ENCODE peak calls at places on chromosomes 11 and 22, in five cellular contexts. One of them, this sample, is unnamed.

GRCh38 chr22:42330953-42331525 is 60.6 kb upstream of the TCF20 start:
- DNase-seq in midbrain: no peak
- DNase-seq in AG10803: no peak
- DNase-seq in CD4-positive, alpha-beta T cell: no peak
- DNase-seq in A549: no peak
- DNase-seq in this sample: no peak

GRCh38 chr11:72864692-72865655 is 50.8 kb downstream of the ATG16L2 start:
- DNase-seq in midbrain: no peak
- DNase-seq in A549: no peak
- DNase-seq in AG10803: peak; percentile 44
- DNase-seq in CD4-positive, alpha-beta T cell: no peak
- DNase-seq in this sample: no peak

GRCh38 chr22:36327922-36328551 is 59.7 kb downstream of the MYH9 start:
- DNase-seq in CD4-positive, alpha-beta T cell: no peak
- DNase-seq in AG10803: peak; percentile 50
- DNase-seq in midbrain: no peak
- DNase-seq in A549: no peak
- DNase-seq in this sample: no peak

GRCh38 chr11:113271551-113272245 is 42.7 kb upstream of the TTC12 start:
- DNase-seq in A549: no peak
- DNase-seq in AG10803: no peak
- DNase-seq in CD4-positive, alpha-beta T cell: no peak
- DNase-seq in midbrain: no peak
- DNase-seq in this sample: no peak

GRCh38 chr22:30555282-30556210 is 9.0 kb upstream of the SEC14L6 start:
- DNase-seq in AG10803: no peak
- DNase-seq in A549: no peak
- DNase-seq in midbrain: no peak
- DNase-seq in CD4-positive, alpha-beta T cell: no peak
- DNase-seq in this sample: peak; percentile 72

GRCh38 chr22:38081941-38082828 is 1.8 kb downstream of the SLC16A8 start:
- DNase-seq in CD4-positive, alpha-beta T cell: no peak
- DNase-seq in midbrain: no peak
- DNase-seq in A549: no peak
- DNase-seq in AG10803: no peak
- DNase-seq in this sample: peak; percentile 58

GRCh38 chr11:121235057-121235456 is 57.5 kb upstream of the SC5D start:
- DNase-seq in CD4-positive, alpha-beta T cell: no peak
- DNase-seq in midbrain: no peak
- DNase-seq in A549: no peak
- DNase-seq in AG10803: no peak
- DNase-seq in this sample: no peak

GRCh38 chr11:78542007-78542406 is 32.7 kb downstream of the NARS2 start:
- DNase-seq in AG10803: no peak
- DNase-seq in midbrain: no peak
- DNase-seq in CD4-positive, alpha-beta T cell: no peak
- DNase-seq in A549: no peak
- DNase-seq in this sample: no peak

GRCh38 chr11:129840236-129840635 is 24.6 kb downstream of the TMEM45B start:
- DNase-seq in A549: no peak
- DNase-seq in CD4-positive, alpha-beta T cell: no peak
- DNase-seq in AG10803: no peak
- DNase-seq in midbrain: no peak
- DNase-seq in this sample: no peak

GRCh38 chr11:120869097-120869496 is 154.8 kb upstream of the TBCEL start:
- DNase-seq in AG10803: no peak
- DNase-seq in A549: no peak
- DNase-seq in midbrain: no peak
- DNase-seq in CD4-positive, alpha-beta T cell: no peak
- DNase-seq in this sample: no peak

GRCh38 chr11:16776716-16777115 is 38.3 kb downstream of the C11orf58 start:
- DNase-seq in CD4-positive, alpha-beta T cell: no peak
- DNase-seq in midbrain: no peak
- DNase-seq in AG10803: peak; percentile 76
- DNase-seq in A549: no peak
- DNase-seq in this sample: no peak

GRCh38 chr11:35276396-35276795 is 137.4 kb downstream of the CD44 start:
- DNase-seq in AG10803: no peak
- DNase-seq in A549: no peak
- DNase-seq in CD4-positive, alpha-beta T cell: no peak
- DNase-seq in midbrain: peak; percentile 44
- DNase-seq in this sample: no peak

GRCh38 chr22:27046126-27046525 is 388.7 kb downstream of the MIAT start:
- DNase-seq in AG10803: no peak
- DNase-seq in midbrain: no peak
- DNase-seq in A549: no peak
- DNase-seq in CD4-positive, alpha-beta T cell: no peak
- DNase-seq in this sample: no peak

GRCh38 chr11:7609015-7609414 is 64.3 kb downstream of the CYB5R2 start:
- DNase-seq in CD4-positive, alpha-beta T cell: no peak
- DNase-seq in A549: no peak
- DNase-seq in AG10803: no peak
- DNase-seq in midbrain: no peak
- DNase-seq in this sample: no peak

GRCh38 chr11:79393362-79394043 is 47.3 kb downstream of the TENM4 start:
- DNase-seq in midbrain: no peak
- DNase-seq in CD4-positive, alpha-beta T cell: no peak
- DNase-seq in AG10803: no peak
- DNase-seq in A549: no peak
- DNase-seq in this sample: peak; percentile 54

GRCh38 chr11:27991731-27992130 is 116.2 kb downstream of the KIF18A start:
- DNase-seq in midbrain: no peak
- DNase-seq in AG10803: no peak
- DNase-seq in A549: no peak
- DNase-seq in CD4-positive, alpha-beta T cell: no peak
- DNase-seq in this sample: no peak

This sample was measured in GM23338.